ENCODE peak calls at places on chromosomes 13 and 19, in six cellular contexts. E is GM10248, X is GM12865, R is GM20000, U is GM12891, P is HTR-8/SVneo. W is an unnamed sample.

GRCh38 chr13:33296793-33297425 is 11.4 kb upstream of the STARD13 start:
- DNase-seq in E (no peak), X (no peak), R (no peak), U (no peak), P (no peak), W (no peak)

GRCh38 chr19:3536429-3537100 is 2.4 kb upstream of the TEKTIP1 start:
- DNase-seq in E (no peak), X (no peak), R (no peak), U (no peak), P (no peak), W (no peak)

GRCh38 chr13:75452564-75452963 is 29.4 kb downstream of the TBC1D4 start:
- DNase-seq in E (no peak), X (no peak), R (no peak), U (no peak), P (no peak), W (no peak)

GRCh38 chr19:48203227-48203793 is 32.8 kb downstream of the ZSWIM9 start:
- DNase-seq in E (no peak), X (peak; percentile 31), R (no peak), U (no peak), P (no peak), W (no peak)

GRCh38 chr19:33459691-33460090 is 61.9 kb downstream of the PEPD start:
- DNase-seq in E (no peak), X (no peak), R (no peak), U (no peak), P (no peak), W (no peak)

GRCh38 chr19:16327911-16328823 is 3.5 kb downstream of the KLF2 start:
- DNase-seq in E (no peak), X (peak; percentile 78), R (peak; percentile 61), U (no peak), P (no peak), W (no peak)

GRCh38 chr13:110618167-110618566 is 2.8 kb downstream of the NAXD start:
- DNase-seq in E (no peak), X (no peak), R (no peak), U (no peak), P (no peak), W (no peak)

GRCh38 chr13:43874512-43875092 is 4.9 kb downstream of the CCDC122 start:
- DNase-seq in E (peak; percentile 17), X (peak; percentile 12), R (no peak), U (no peak), P (no peak), W (no peak)

GRCh38 chr13:40895715-40896184 is 106.3 kb downstream of the SLC25A15 start:
- DNase-seq in E (no peak), X (no peak), R (no peak), U (no peak), P (no peak), W (no peak)

GRCh38 chr19:55581828-55582223 is 1.2 kb upstream of the ZNF579 start:
- DNase-seq in E (no peak), X (no peak), R (no peak), U (no peak), P (no peak), W (no peak)

GRCh38 chr13:106103779-106104178 is 431.7 kb downstream of the EFNB2 start:
- DNase-seq in E (no peak), X (no peak), R (no peak), U (no peak), P (no peak), W (no peak)

GRCh38 chr13:73001971-73002370 is 56.8 kb upstream of the KLF5 start:
- DNase-seq in E (no peak), X (no peak), R (no peak), U (no peak), P (no peak), W (no peak)

GRCh38 chr19:47239152-47239551 is 8.2 kb upstream of the BBC3 start:
- DNase-seq in E (no peak), X (no peak), R (no peak), U (no peak), P (no peak), W (no peak)

GRCh38 chr19:13881692-13882418 is 4.9 kb downstream of the NANOS3 start:
- DNase-seq in E (peak; percentile 56), X (peak; percentile 35), R (peak; percentile 60), U (no peak), P (no peak), W (no peak)

GRCh38 chr19:7620442-7621412 is 8.6 kb downstream of the XAB2 start:
- DNase-seq in E (no peak), X (no peak), R (no peak), U (no peak), P (no peak), W (no peak)

GRCh38 chr13:91659583-91660415 is 261.4 kb downstream of the GPC5 start:
- DNase-seq in E (no peak), X (peak; percentile 3), R (no peak), U (no peak), P (no peak), W (no peak)

GRCh38 chr19:5895409-5895808 is 8.2 kb downstream of the NDUFA11 start:
- DNase-seq in E (no peak), X (no peak), R (no peak), U (no peak), P (no peak), W (no peak)

GRCh38 chr19:33235269-33235995 is 9.8 kb upstream of the SLC7A10 start:
- DNase-seq in E (peak; percentile 91), X (peak; percentile 88), R (peak; percentile 94), U (peak; percentile 91), P (peak; percentile 83), W (peak; percentile 94)

GRCh38 chr19:47377801-47378200 is 28.7 kb downstream of the DHX34 start:
- DNase-seq in E (no peak), X (no peak), R (no peak), U (no peak), P (no peak), W (no peak)